ENCODE peak calls at places on chromosomes 5 and 9, in five cellular contexts. W is MM.1S, R is IMR-90, U is GM23338, N is H9. O is an unnamed sample.

GRCh38 chr9:134286513-134287245 is 39.6 kb upstream of the RXRA start:
- DNase-seq in W (no peak), R (no peak), U (no peak), N (no peak), O (no peak)

GRCh38 chr9:94928271-94928670 is 201.8 kb downstream of the AOPEP start:
- DNase-seq in W (no peak), R (no peak), U (no peak), N (no peak), O (no peak)

GRCh38 chr9:91422832-91423711 is 560 bp downstream of the NFIL3 start:
- DNase-seq in W (peak), R (peak), U (peak), N (peak), O (peak)

GRCh38 chr5:91436241-91436640 is 53.1 kb upstream of the ARRDC3 start:
- DNase-seq in W (no peak), R (no peak), U (no peak), N (no peak), O (no peak)

GRCh38 chr9:16335788-16336580 is 534.5 kb downstream of the BNC2 start:
- DNase-seq in W (peak), R (peak), U (no peak), N (no peak), O (peak)

GRCh38 chr5:99061711-99062110 is 132.9 kb upstream of the CHD1 start:
- DNase-seq in W (no peak), R (peak), U (no peak), N (no peak), O (peak)

GRCh38 chr5:124212949-124213348 is 533.5 kb downstream of the ZNF608 start:
- DNase-seq in W (no peak), R (no peak), U (no peak), N (no peak), O (no peak)

GRCh38 chr5:69237877-69238276 is 3.2 kb downstream of the CDK7 start:
- DNase-seq in W (no peak), R (no peak), U (no peak), N (no peak), O (no peak)

GRCh38 chr9:82721596-82721995 is 341.3 kb downstream of the RASEF start:
- DNase-seq in W (no peak), R (no peak), U (no peak), N (no peak), O (no peak)

GRCh38 chr5:59445741-59446140 is 447.8 kb downstream of the PDE4D start:
- DNase-seq in W (no peak), R (no peak), U (no peak), N (no peak), O (no peak)

GRCh38 chr5:129074903-129075302 is 19.6 kb upstream of the ISOC1 start:
- DNase-seq in W (no peak), R (no peak), U (no peak), N (no peak), O (no peak)

GRCh38 chr5:39073759-39074008 is 515 bp downstream of the RICTOR start:
- DNase-seq in W (no peak), R (no peak), U (no peak), N (no peak), O (no peak)

GRCh38 chr9:100472725-100473261 is at the start of gene TMEFF1:
- DNase-seq in W (peak), R (peak), U (peak), N (peak), O (peak)

GRCh38 chr9:134547161-134548100 is 94.2 kb upstream of the COL5A1 start:
- DNase-seq in W (no peak), R (no peak), U (no peak), N (no peak), O (no peak)

GRCh38 chr5:136032564-136032963 is 3.8 kb downstream of the TGFBI start:
- DNase-seq in W (no peak), R (peak), U (no peak), N (no peak), O (peak)

GRCh38 chr5:178293400-178293799 is 60.8 kb upstream of the PHYKPL start:
- DNase-seq in W (no peak), R (no peak), U (no peak), N (no peak), O (no peak)

GRCh38 chr5:41827792-41828191 is 42.4 kb downstream of the OXCT1 start:
- DNase-seq in W (no peak), R (no peak), U (no peak), N (no peak), O (no peak)

GRCh38 chr9:5817776-5818336 is 15.1 kb downstream of the ERMP1 start:
- DNase-seq in W (no peak), R (peak), U (no peak), N (no peak), O (peak)

GRCh38 chr5:68953885-68954617 is 139.8 kb upstream of the SLC30A5 start:
- DNase-seq in W (no peak), R (no peak), U (no peak), N (no peak), O (peak)

GRCh38 chr9:122140368-122141193 is 19.0 kb downstream of the NDUFA8 start:
- DNase-seq in W (no peak), R (no peak), U (no peak), N (no peak), O (no peak)

GRCh38 chr5:36158144-36158543 is 6.2 kb downstream of the SKP2 start:
- DNase-seq in W (no peak), R (peak), U (no peak), N (no peak), O (peak)

GRCh38 chr9:128108784-128109709 is 18.5 kb downstream of the PTGES2 start:
- DNase-seq in W (no peak), R (no peak), U (no peak), N (peak), O (no peak)

GRCh38 chr5:126490167-126490937 is 67.1 kb downstream of the GRAMD2B start:
- DNase-seq in W (no peak), R (no peak), U (peak), N (peak), O (peak)

GRCh38 chr5:110536120-110537115 is 190.1 kb downstream of the TMEM232 start:
- DNase-seq in W (no peak), R (no peak), U (peak), N (peak), O (peak)

GRCh38 chr5:52961238-52961637 is 27.9 kb upstream of the ITGA2 start:
- DNase-seq in W (no peak), R (no peak), U (no peak), N (no peak), O (peak)

GRCh38 chr9:4011062-4011461 is 288.8 kb downstream of the GLIS3 start:
- DNase-seq in W (no peak), R (no peak), U (no peak), N (no peak), O (no peak)

GRCh38 chr9:117178596-117179111 is 236.2 kb downstream of the ASTN2 start:
- DNase-seq in W (no peak), R (peak), U (no peak), N (no peak), O (no peak)

GRCh38 chr9:34139477-34140146 is 13.1 kb upstream of the DCAF12 start:
- DNase-seq in W (no peak), R (peak), U (peak), N (no peak), O (peak)

GRCh38 chr9:135512904-135513303 is 8.3 kb upstream of the LCN1 start:
- DNase-seq in W (no peak), R (peak), U (no peak), N (peak), O (no peak)

GRCh38 chr9:4297151-4297794 is 2.6 kb downstream of the GLIS3 start:
- DNase-seq in W (peak), R (peak), U (peak), N (peak), O (peak)

GRCh38 chr5:104977530-104977929 is 1414.9 kb upstream of the NUDT12 start:
- DNase-seq in W (no peak), R (no peak), U (no peak), N (no peak), O (no peak)

GRCh38 chr9:120536094-120536493 is 43.9 kb downstream of the CDK5RAP2 start:
- DNase-seq in W (no peak), R (no peak), U (no peak), N (no peak), O (no peak)

GRCh38 chr9:132241483-132241839 is 79.6 kb downstream of the NTNG2 start:
- DNase-seq in W (no peak), R (no peak), U (no peak), N (no peak), O (no peak)

GRCh38 chr5:24368121-24368520 is 276.7 kb downstream of the CDH10 start:
- DNase-seq in W (no peak), R (no peak), U (peak), N (no peak), O (no peak)

GRCh38 chr9:133103183-133103986 is 17.7 kb downstream of the RALGDS start:
- DNase-seq in W (peak), R (peak), U (peak), N (peak), O (peak)

GRCh38 chr5:102453716-102454115 is 45.1 kb downstream of the SLCO6A1 start:
- DNase-seq in W (peak), R (no peak), U (no peak), N (no peak), O (peak)

GRCh38 chr5:115450741-115451140 is 93.8 kb downstream of the FEM1C start:
- DNase-seq in W (no peak), R (peak), U (no peak), N (no peak), O (peak)

GRCh38 chr5:12675956-12676355 is 771.7 kb upstream of the CTNND2 start:
- DNase-seq in W (no peak), R (no peak), U (no peak), N (no peak), O (no peak)

GRCh38 chr5:148841519-148841918 is 15.1 kb downstream of the ADRB2 start:
- DNase-seq in W (peak), R (no peak), U (no peak), N (no peak), O (no peak)

GRCh38 chr5:148843510-148844318 is 17.3 kb downstream of the ADRB2 start:
- DNase-seq in W (no peak), R (peak), U (no peak), N (no peak), O (peak)

GRCh38 chr5:148839960-148840359 is 13.5 kb downstream of the ADRB2 start:
- DNase-seq in W (no peak), R (peak), U (no peak), N (no peak), O (no peak)

GRCh38 chr5:148840531-148840930 is 14.1 kb downstream of the ADRB2 start:
- DNase-seq in W (no peak), R (peak), U (no peak), N (no peak), O (peak)

GRCh38 chr5:148842161-148842560 is 15.8 kb downstream of the ADRB2 start:
- DNase-seq in W (no peak), R (no peak), U (no peak), N (no peak), O (no peak)
- H3K4me2 ChIP-seq in W (peak), R (no peak), U (no peak), N (no peak), O (no peak)

DNA sequence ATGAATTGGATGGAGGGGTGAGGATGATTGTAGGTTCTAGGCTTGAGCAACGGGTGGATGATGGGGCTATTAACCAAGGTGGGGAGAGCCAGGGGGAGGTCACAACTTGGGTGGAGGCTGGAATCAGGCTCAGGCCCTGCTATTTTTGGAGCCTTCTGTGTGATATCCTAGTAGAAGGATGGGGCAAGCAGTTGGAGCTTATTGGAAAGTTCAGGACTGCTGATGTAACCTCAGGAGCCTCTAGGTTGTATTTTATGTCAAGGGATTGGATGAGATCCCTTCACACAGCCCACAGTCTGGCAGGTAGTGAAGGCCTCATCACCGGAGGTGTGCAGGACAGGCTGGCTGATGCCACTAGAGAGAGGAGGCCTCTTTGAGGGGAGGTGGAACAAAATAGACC is 11.2 kb upstream of the RPS14 start:
- DNase-seq in W (no peak), R (no peak), U (no peak), N (no peak), O (no peak)
- H3K4me2 ChIP-seq in W (peak), R (no peak), U (peak), N (no peak), O (no peak)

DNA sequence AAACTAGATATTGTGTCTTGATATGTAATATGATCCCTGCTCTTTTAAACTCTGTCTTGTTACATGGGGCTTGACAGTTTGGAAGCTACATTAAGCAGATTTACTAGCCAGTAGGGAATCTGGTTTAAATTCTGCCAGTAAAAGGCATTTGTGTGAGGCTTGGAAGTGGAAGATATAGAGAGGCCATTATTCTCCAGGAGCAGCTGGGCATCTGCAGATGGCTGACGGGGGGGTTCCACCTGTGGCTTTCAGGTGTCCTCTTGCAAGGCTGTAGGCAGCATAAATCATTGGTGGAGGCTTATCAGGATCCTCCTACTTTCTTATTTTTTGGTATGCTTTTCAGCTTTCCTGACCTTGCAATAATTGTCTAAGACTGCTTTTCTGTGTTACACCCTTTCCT is 179.1 kb upstream of the FBXL7 start:
- DNase-seq in W (no peak), R (no peak), U (no peak), N (no peak), O (no peak)
- H3K4me2 ChIP-seq in W (no peak), R (no peak), U (no peak), N (no peak), O (no peak)

GRCh38 chr5:65722575-65723424 is 795 bp downstream of the NLN start:
- DNase-seq in W (no peak), R (peak), U (peak), N (peak), O (peak)

GRCh38 chr5:65721775-65722574 is at the start of the genes NLN and SGTB:
- DNase-seq in W (peak), R (peak), U (peak), N (peak), O (peak)

GRCh38 chr5:65721050-65721774 is 697 bp downstream of the SGTB start:
- DNase-seq in W (no peak), R (peak), U (peak), N (peak), O (peak)

GRCh38 chr5:65718576-65719310 is 3.2 kb downstream of the SGTB start:
- DNase-seq in W (no peak), R (no peak), U (no peak), N (no peak), O (no peak)
- H3K4me2 ChIP-seq in W (no peak), R (no peak), U (no peak), N (no peak), O (no peak)

GRCh38 chr5:9251379-9251980 is 294.4 kb downstream of the SEMA5A start:
- DNase-seq in W (no peak), R (peak), U (no peak), N (no peak), O (peak)
- H3K4me2 ChIP-seq in W (no peak), R (peak), U (no peak), N (no peak), O (no peak)

DNA sequence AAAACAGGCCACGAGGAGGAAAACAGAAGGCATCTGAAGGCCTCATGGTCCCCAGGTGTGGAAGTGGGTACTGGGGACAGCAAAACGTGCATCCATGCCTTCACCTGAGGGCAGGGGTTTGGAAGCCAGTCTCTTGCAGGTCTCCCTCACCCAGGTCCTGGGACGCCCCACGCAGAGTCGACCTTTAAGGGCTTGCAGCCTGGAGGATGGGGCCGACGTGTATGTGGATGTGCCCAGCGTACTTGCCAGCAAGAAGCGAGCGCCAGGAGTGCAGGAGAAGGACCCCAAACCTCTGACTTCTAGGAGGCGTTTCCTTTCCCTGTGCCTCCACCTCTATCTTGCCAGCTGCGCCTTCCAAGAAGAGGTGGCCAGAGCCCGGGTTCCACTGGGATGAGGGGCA is 65.9 kb downstream of the OTULIN start:
- DNase-seq in W (no peak), R (no peak), U (no peak), N (no peak), O (no peak)
- H3K4me2 ChIP-seq in W (no peak), R (no peak), U (no peak), N (no peak), O (no peak)

GRCh38 chr9:13588151-13589043 is 308.9 kb upstream of the MPDZ start:
- DNase-seq in W (no peak), R (no peak), U (no peak), N (no peak), O (no peak)

GRCh38 chr9:13589044-13589737 is 309.7 kb upstream of the MPDZ start:
- DNase-seq in W (no peak), R (no peak), U (peak), N (no peak), O (no peak)

GRCh38 chr9:13587581-13587980 is 308.1 kb upstream of the MPDZ start:
- DNase-seq in W (no peak), R (no peak), U (no peak), N (peak), O (no peak)

GRCh38 chr9:13586726-13587392 is 307.4 kb upstream of the MPDZ start:
- DNase-seq in W (no peak), R (no peak), U (no peak), N (no peak), O (no peak)
- H3K4me2 ChIP-seq in W (no peak), R (no peak), U (peak), N (no peak), O (no peak)

DNA sequence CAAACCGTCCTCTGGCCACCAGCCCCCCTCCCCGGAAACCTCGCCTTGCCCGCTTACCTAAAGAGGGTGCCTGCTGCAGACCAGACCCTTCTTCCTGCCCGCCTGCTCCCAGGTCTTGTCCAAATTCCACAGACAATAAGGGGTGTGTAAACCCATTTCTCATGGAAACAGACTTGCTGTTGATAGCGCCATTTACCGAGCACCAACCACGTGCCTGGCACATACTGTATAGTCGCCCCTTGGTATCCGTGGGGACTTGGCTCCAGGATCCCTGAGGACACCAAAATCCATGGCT is 25.1 kb downstream of the CDHR2 start:
- DNase-seq in W (no peak), R (no peak), U (no peak), N (no peak), O (no peak)
- H3K4me2 ChIP-seq in W (no peak), R (no peak), U (no peak), N (no peak), O (no peak)

DNA sequence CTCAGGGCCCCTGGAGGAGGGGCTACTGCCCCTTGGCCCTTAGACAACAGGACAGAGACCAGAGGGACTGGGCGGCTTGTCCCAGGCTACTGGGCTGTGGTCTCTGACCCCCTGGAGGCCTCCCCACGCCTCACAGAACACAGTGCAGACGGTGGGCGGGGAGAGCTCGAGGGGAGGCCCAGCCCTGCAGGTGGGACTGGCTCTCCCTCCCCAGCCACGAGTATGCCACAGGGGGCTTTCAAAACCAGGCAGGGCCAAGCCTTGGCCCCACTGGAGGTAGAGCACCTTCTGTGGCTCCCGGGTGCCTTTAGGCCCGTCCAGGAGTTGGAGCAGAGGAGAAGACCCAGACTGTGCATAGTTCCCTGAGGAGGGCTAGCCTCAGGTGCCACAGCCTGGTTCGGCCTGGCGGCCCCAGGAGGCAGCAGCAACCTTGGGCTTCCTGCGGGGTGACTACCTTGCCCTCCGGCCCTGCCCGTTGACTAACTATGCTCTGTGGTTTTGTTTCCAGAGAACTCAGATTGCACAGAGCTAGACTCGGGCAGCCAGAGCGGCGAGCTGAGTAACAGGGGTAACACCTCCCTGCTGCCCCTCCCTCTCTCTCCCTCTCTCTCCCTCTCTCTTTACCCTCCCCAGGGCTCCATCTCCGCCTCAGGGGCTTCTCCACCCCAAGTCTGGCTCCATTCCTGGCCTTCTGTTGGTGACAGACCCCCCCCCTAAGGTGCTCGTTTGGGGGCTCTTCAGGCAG is 15.5 kb downstream of the CARD19 start:
- DNase-seq in W (no peak), R (peak), U (no peak), N (no peak), O (no peak)
- H3K4me2 ChIP-seq in W (no peak), R (no peak), U (no peak), N (no peak), O (no peak)